ENCODE peak calls at places on chromosomes 2 and 18, in eight cellular contexts. I is ecto neural progenitor cell; B is NCI-H460; F is amniotic stem cell; E is activated naive CD8-positive, alpha-beta T cell treated with anti-CD3 and anti-CD28 coated beads, Interleukin-2, amount 50 U/mL, for 16 hours; W is pancreas; A is mammary epithelial cell; L is non-pigmented ciliary epithelial cell. K is an unnamed sample.

GRCh38 chr2:168192839-168193616 is 54.4 kb downstream of the STK39 start:
- DNase-seq in I (no peak), B (no peak), F (no peak), E (no peak), W (no peak), A (no peak), L (no peak), K (no peak)

GRCh38 chr2:182072861-182073260 is 87.2 kb downstream of the PPP1R1C start:
- DNase-seq in I (no peak), B (no peak), F (no peak), E (no peak), W (no peak), A (no peak), L (no peak), K (no peak)

GRCh38 chr2:88545118-88545517 is 82.1 kb downstream of the EIF2AK3 start:
- DNase-seq in I (no peak), B (peak; percentile 36), F (no peak), E (no peak), W (no peak), A (peak; percentile 38), L (no peak), K (no peak)

GRCh38 chr2:189580267-189580661 is 322 bp downstream of the SLC40A1 start:
- DNase-seq in I (peak; percentile 60), B (no peak), F (no peak), E (no peak), W (peak; percentile 39), A (no peak), L (no peak), K (peak; percentile 52)

GRCh38 chr2:181374741-181375675 is 82.2 kb upstream of the ITGA4 start:
- DNase-seq in I (no peak), B (no peak), F (no peak), E (no peak), W (no peak), A (no peak), L (no peak), K (no peak)

GRCh38 chr2:238720232-238720672 is 127.6 kb upstream of the TWIST2 start:
- DNase-seq in I (peak; percentile 77), B (peak; percentile 26), F (no peak), E (peak; percentile 11), W (peak; percentile 39), A (peak; percentile 100), L (no peak), K (peak; percentile 69)

GRCh38 chr2:149055751-149056150 is 17.3 kb downstream of the LYPD6B start:
- DNase-seq in I (no peak), B (no peak), F (no peak), E (no peak), W (no peak), A (no peak), L (no peak), K (no peak)

GRCh38 chr2:61962095-61962984 is 56.9 kb downstream of the COMMD1 start:
- DNase-seq in I (no peak), B (no peak), F (no peak), E (no peak), W (no peak), A (no peak), L (peak; percentile 3), K (no peak)

GRCh38 chr18:46160050-46160798 is 56.0 kb downstream of the HAUS1 start:
- DNase-seq in I (no peak), B (no peak), F (no peak), E (no peak), W (no peak), A (no peak), L (no peak), K (no peak)

GRCh38 chr2:202014328-202015034 is 19.2 kb upstream of the FZD7 start:
- DNase-seq in I (no peak), B (no peak), F (no peak), E (no peak), W (no peak), A (peak; percentile 36), L (no peak), K (no peak)

GRCh38 chr2:85672486-85672885 is 4.5 kb upstream of the SFTPB start:
- DNase-seq in I (no peak), B (no peak), F (no peak), E (no peak), W (no peak), A (no peak), L (no peak), K (no peak)

GRCh38 chr2:120349125-120349921 is 3.4 kb downstream of the INHBB start:
- DNase-seq in I (no peak), B (no peak), F (no peak), E (no peak), W (no peak), A (no peak), L (no peak), K (no peak)

GRCh38 chr18:57561728-57562423 is 24.6 kb downstream of the FECH start:
- DNase-seq in I (peak; percentile 61), B (peak; percentile 27), F (no peak), E (no peak), W (no peak), A (peak; percentile 19), L (no peak), K (no peak)

GRCh38 chr2:98547092-98547798 is 61.1 kb downstream of the COA5 start:
- DNase-seq in I (no peak), B (no peak), F (no peak), E (no peak), W (no peak), A (no peak), L (no peak), K (no peak)

GRCh38 chr18:28802546-28802945 is 625.6 kb upstream of the CDH2 start:
- DNase-seq in I (no peak), B (no peak), F (no peak), E (no peak), W (no peak), A (no peak), L (peak; percentile 26), K (no peak)

GRCh38 chr2:120797421-120798289 is 62.0 kb downstream of the GLI2 start:
- DNase-seq in I (no peak), B (no peak), F (no peak), E (no peak), W (no peak), A (no peak), L (no peak), K (no peak)

GRCh38 chr2:238425979-238426567 is 654 bp upstream of the ASB1 start:
- DNase-seq in I (peak; percentile 74), B (no peak), F (no peak), E (no peak), W (peak; percentile 30), A (no peak), L (peak; percentile 83), K (no peak)

GRCh38 chr2:49002750-49003149 is 151.6 kb downstream of the FSHR start:
- DNase-seq in I (no peak), B (no peak), F (no peak), E (no peak), W (no peak), A (no peak), L (no peak), K (no peak)

GRCh38 chr2:189306441-189307006 is 127.0 kb upstream of the COL5A2 start:
- DNase-seq in I (no peak), B (no peak), F (no peak), E (no peak), W (no peak), A (no peak), L (no peak), K (no peak)

GRCh38 chr2:153873062-153874048 is 1.6 kb downstream of the GALNT13 start:
- DNase-seq in I (peak; percentile 73), B (peak; percentile 36), F (no peak), E (no peak), W (no peak), A (no peak), L (no peak), K (peak; percentile 26)

GRCh38 chr18:74549591-74550104 is 15.3 kb downstream of the CNDP1 start:
- DNase-seq in I (no peak), B (no peak), F (no peak), E (no peak), W (no peak), A (no peak), L (no peak), K (no peak)

GRCh38 chr2:55099878-55100820 is 49.9 kb upstream of the RTN4 start:
- DNase-seq in I (no peak), B (peak; percentile 88), F (peak; percentile 59), E (no peak), W (no peak), A (no peak), L (no peak), K (no peak)

GRCh38 chr2:235027558-235028214 is 75.9 kb downstream of the SH3BP4 start:
- DNase-seq in I (no peak), B (peak; percentile 89), F (peak; percentile 30), E (no peak), W (peak; percentile 62), A (peak; percentile 54), L (no peak), K (no peak)

GRCh38 chr2:128466377-128467175 is 147.9 kb upstream of the HS6ST1 start:
- DNase-seq in I (peak; percentile 32), B (no peak), F (no peak), E (no peak), W (no peak), A (no peak), L (no peak), K (no peak)

GRCh38 chr2:127160676-127161075 is 53.7 kb upstream of the BIN1 start:
- DNase-seq in I (no peak), B (no peak), F (no peak), E (no peak), W (no peak), A (no peak), L (no peak), K (no peak)

GRCh38 chr2:26523750-26524149 is 45.8 kb upstream of the OTOF start:
- DNase-seq in I (no peak), B (no peak), F (no peak), E (no peak), W (no peak), A (no peak), L (no peak), K (no peak)

GRCh38 chr2:234839285-234839684 is 112.5 kb upstream of the SH3BP4 start:
- DNase-seq in I (no peak), B (peak; percentile 47), F (no peak), E (no peak), W (no peak), A (no peak), L (no peak), K (no peak)

GRCh38 chr2:64447317-64448060 is 6.5 kb upstream of the LGALSL start:
- DNase-seq in I (no peak), B (no peak), F (no peak), E (no peak), W (no peak), A (peak; percentile 83), L (no peak), K (no peak)